ENCODE peak calls at places on chromosomes 3 and 15, in seven cellular contexts. D is fibroblast of the aortic adventitia, Y is upper lobe of left lung, J is colonic mucosa, V is stomach, N is prostate gland, Z is NB4. H is an unnamed sample.

GRCh38 chr3:11601446-11602241 is 42.1 kb downstream of the VGLL4 start:
- DNase-seq in V (peak), N (peak), J (no peak), Y (no peak), D (peak), Z (peak), H (peak)

GRCh38 chr15:92000709-92001108 is 147.2 kb downstream of the SLCO3A1 start:
- DNase-seq in N (no peak), Z (no peak), J (no peak), V (no peak), Y (no peak), D (no peak), H (no peak)

GRCh38 chr3:184180165-184180564 is 5.5 kb downstream of the AP2M1 start:
- DNase-seq in D (peak), V (no peak), N (no peak), Y (no peak), Z (no peak), J (peak), H (no peak)

GRCh38 chr3:50655009-50655830 is 19.5 kb upstream of the DOCK3 start:
- DNase-seq in Y (no peak), V (no peak), J (no peak), Z (peak), N (no peak), D (no peak), H (no peak)

GRCh38 chr3:61718565-61718964 is 157.2 kb downstream of the PTPRG start:
- DNase-seq in D (no peak), N (no peak), Y (no peak), V (no peak), Z (no peak), J (no peak), H (no peak)

GRCh38 chr3:167609156-167609555 is 44.6 kb downstream of the WDR49 start:
- DNase-seq in Y (no peak), V (no peak), J (no peak), D (no peak), Z (no peak), N (no peak), H (no peak)

GRCh38 chr3:57006949-57007419 is 53.5 kb upstream of the SPATA12 start:
- DNase-seq in Y (peak), J (no peak), V (peak), Z (no peak), D (peak), N (peak), H (peak)

GRCh38 chr15:40333922-40334492 is 6.7 kb downstream of the CCDC9B start:
- DNase-seq in V (no peak), J (peak), N (no peak), Z (peak), D (peak), Y (peak), H (no peak)

GRCh38 chr3:59777559-59778178 is 727.8 kb upstream of the CFAP20DC start:
- DNase-seq in Y (no peak), V (no peak), D (no peak), N (no peak), J (no peak), Z (no peak), H (no peak)

GRCh38 chr15:45641374-45641778 is 6.5 kb downstream of the SQOR start:
- DNase-seq in N (peak), V (peak), Y (peak), D (peak), Z (peak), J (peak), H (no peak)

GRCh38 chr3:147396709-147397046 is 9.7 kb downstream of the ZIC4 start:
- DNase-seq in J (no peak), Y (no peak), N (no peak), Z (no peak), D (no peak), V (no peak), H (no peak)

GRCh38 chr3:13812039-13812438 is 67.8 kb downstream of the WNT7A start:
- DNase-seq in V (no peak), J (no peak), Y (no peak), Z (no peak), N (no peak), D (no peak), H (no peak)

GRCh38 chr3:10228248-10228950 is 19.9 kb upstream of the TATDN2 start:
- DNase-seq in Y (peak), J (no peak), N (no peak), D (no peak), Z (peak), V (no peak), H (no peak)

GRCh38 chr3:39255503-39256325 is 24.1 kb downstream of the CX3CR1 start:
- DNase-seq in D (no peak), V (no peak), J (no peak), Y (peak), N (no peak), Z (peak), H (no peak)

GRCh38 chr3:154290187-154290586 is 34.1 kb downstream of the DHX36 start:
- DNase-seq in V (no peak), N (no peak), D (no peak), J (no peak), Z (no peak), Y (no peak), H (no peak)

GRCh38 chr15:62360286-62360685 is 195.2 kb upstream of the C2CD4B start:
- DNase-seq in V (no peak), Y (no peak), J (no peak), Z (no peak), D (no peak), N (no peak), H (no peak)

GRCh38 chr3:180980612-180981011 is 8.9 kb downstream of the DNAJC19 start:
- DNase-seq in D (peak), Z (no peak), J (no peak), N (no peak), Y (no peak), V (no peak), H (no peak)

GRCh38 chr3:105755121-105755886 is 113.5 kb downstream of the CBLB start:
- DNase-seq in Z (no peak), N (no peak), Y (no peak), D (no peak), J (no peak), V (no peak), H (no peak)

GRCh38 chr15:74226761-74227540 is 9.2 kb upstream of the CCDC33 start:
- DNase-seq in V (no peak), Y (no peak), Z (no peak), D (no peak), N (no peak), J (no peak), H (no peak)

GRCh38 chr3:168889666-168890065 is 773.8 kb downstream of the MECOM start:
- DNase-seq in V (no peak), N (no peak), J (no peak), D (no peak), Y (no peak), Z (no peak), H (peak)

GRCh38 chr3:44886561-44886960 is 12.2 kb downstream of the TGM4 start:
- DNase-seq in D (no peak), Y (no peak), Z (no peak), J (no peak), V (no peak), N (no peak), H (peak)

GRCh38 chr15:63322541-63322940 is 45.1 kb downstream of the APH1B start:
- DNase-seq in J (no peak), V (no peak), Y (no peak), D (peak), Z (no peak), N (no peak), H (no peak)

GRCh38 chr3:95923496-95924210 is 890.7 kb upstream of the EPHA6 start:
- DNase-seq in N (no peak), Z (no peak), Y (no peak), V (no peak), J (peak), D (peak), H (no peak)

GRCh38 chr3:70358978-70359580 is 46.6 kb upstream of the MDFIC2 start:
- DNase-seq in N (no peak), V (no peak), Y (no peak), J (peak), D (peak), Z (peak), H (peak)
- TF ChIP-seq CTCF in N (peak), V (peak), Y (peak), J (peak), D (peak), Z (peak), H (peak)

GRCh38 chr15:26967719-26968269 is 3.2 kb upstream of the GABRG3 start:
- DNase-seq in Y (no peak), V (no peak), D (no peak), Z (no peak), J (no peak), N (no peak), H (no peak)
- H3K4me3 ChIP-seq in Y (no peak), V (no peak), D (no peak), Z (no peak), J (no peak), N (peak), H (no peak)

GRCh38 chr3:29156071-29156715 is 124.7 kb upstream of the RBMS3 start:
- DNase-seq in V (no peak), N (peak), Y (no peak), J (no peak), D (no peak), Z (no peak), H (no peak)

GRCh38 chr3:29153811-29154210 is 127.1 kb upstream of the RBMS3 start:
- DNase-seq in Z (peak), V (no peak), J (no peak), D (no peak), Y (no peak), N (no peak), H (no peak)

DNA sequence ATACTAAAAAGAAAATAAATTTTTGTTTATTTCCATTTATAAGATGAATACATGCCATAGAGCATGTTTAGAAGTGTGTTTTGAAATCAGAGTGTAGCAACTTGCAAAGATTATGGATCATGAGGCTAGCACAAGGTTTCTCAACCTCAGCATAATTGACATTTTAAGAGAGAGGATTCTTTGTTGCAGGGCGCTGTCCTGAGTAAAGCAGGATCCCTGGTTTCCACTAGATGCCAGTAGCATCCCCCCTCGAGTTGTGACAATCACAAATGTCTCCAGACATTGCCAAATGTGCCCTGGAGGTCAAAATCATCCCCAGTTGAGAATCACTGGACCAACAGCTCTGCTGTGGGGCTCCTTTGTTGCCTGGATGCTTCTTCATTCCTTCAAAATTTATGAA is 128.5 kb upstream of the RBMS3 start:
- DNase-seq in Z (no peak), N (no peak), J (no peak), Y (no peak), D (no peak), V (no peak), H (no peak)
- TF ChIP-seq CTCF in Z (no peak), N (no peak), J (no peak), Y (no peak), D (no peak), V (no peak), H (no peak)

DNA sequence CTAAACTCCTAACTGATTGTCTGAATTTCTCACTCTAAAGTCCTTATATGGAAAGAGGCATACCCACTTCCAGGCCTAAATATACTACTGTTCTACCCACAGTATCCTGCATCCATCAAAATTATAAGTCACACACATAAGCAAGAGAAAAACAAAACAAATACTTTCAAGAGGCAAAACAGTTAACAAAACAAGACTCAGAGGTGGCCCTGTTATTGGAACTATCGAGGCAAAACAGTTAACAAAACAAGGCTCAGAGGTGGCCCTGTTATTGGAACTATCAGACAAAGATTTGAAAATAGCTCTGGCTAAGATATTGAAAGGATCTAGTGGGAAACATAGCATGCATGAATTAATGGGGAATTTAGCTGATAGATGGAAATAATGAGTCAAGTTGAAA is 224.2 kb upstream of the CGNL1 start:
- DNase-seq in D (no peak), Y (no peak), V (no peak), N (no peak), J (no peak), Z (no peak), H (no peak)
- H3K4me3 ChIP-seq in D (no peak), Y (no peak), V (no peak), N (no peak), J (no peak), Z (no peak), H (no peak)

DNA sequence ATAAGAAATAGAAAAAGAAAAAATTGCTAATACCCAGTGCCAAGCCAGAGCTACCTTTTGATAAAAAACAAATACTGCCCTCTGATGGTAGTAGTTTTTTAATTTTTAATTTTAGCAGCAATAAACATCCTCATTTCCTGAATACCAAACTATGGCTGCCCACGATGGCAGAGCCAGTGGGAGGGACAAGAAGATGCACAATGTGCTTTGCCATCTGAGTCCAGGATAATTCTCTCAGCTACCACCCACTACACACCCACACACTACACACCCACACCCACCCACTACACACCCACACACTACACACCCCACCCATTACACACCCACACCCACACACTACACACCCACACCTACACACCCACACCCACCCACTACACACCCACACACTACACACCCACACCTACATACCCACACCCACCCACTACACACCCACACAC is 17.8 kb downstream of the CEP19 start:
- DNase-seq in J (no peak), Y (no peak), V (no peak), D (peak), Z (peak), N (no peak), H (no peak)
- TF ChIP-seq CTCF in J (no peak), Y (no peak), V (no peak), D (no peak), Z (no peak), N (no peak), H (peak)

GRCh38 chr3:196217307-196218154 is 1.2 kb downstream of the SLC51A start:
- DNase-seq in N (no peak), Z (no peak), J (no peak), D (no peak), Y (no peak), V (no peak), H (no peak)
- H3K4me3 ChIP-seq in N (no peak), Z (no peak), J (no peak), D (no peak), Y (no peak), V (no peak), H (no peak)

H was measured in LNCaP clone FGC.